ENCODE peak calls at places on chromosomes 3 and 15, in five cellular contexts. One of them, this sample, is unnamed. For H3K4me1, the result is how much of the 10 kb centered on the place peaks cover.

GRCh38 chr3:37852097-37852496 is 9.6 kb upstream of the CTDSPL start:
- DNase-seq in upper lobe of right lung: no peak
- DNase-seq in sigmoid colon: no peak
- DNase-seq in heart left ventricle: no peak
- DNase-seq in tibial nerve: no peak
- DNase-seq in this sample: no peak

GRCh38 chr15:31256385-31257265 is 70.0 kb upstream of the KLF13 start:
- DNase-seq in upper lobe of right lung: peak
- DNase-seq in sigmoid colon: peak
- DNase-seq in heart left ventricle: peak
- DNase-seq in tibial nerve: no peak
- DNase-seq in this sample: no peak

GRCh38 chr3:17039579-17039978 is 154.8 kb downstream of the PLCL2 start:
- DNase-seq in upper lobe of right lung: no peak
- DNase-seq in sigmoid colon: no peak
- DNase-seq in heart left ventricle: no peak
- DNase-seq in tibial nerve: no peak
- DNase-seq in this sample: no peak

GRCh38 chr15:49015896-49016295 is 30.4 kb downstream of the SECISBP2L start:
- DNase-seq in upper lobe of right lung: no peak
- DNase-seq in sigmoid colon: no peak
- DNase-seq in heart left ventricle: no peak
- DNase-seq in tibial nerve: no peak
- DNase-seq in this sample: no peak

GRCh38 chr3:37348736-37349396 is 174.5 kb upstream of the LRRFIP2 start:
- DNase-seq in upper lobe of right lung: no peak
- DNase-seq in sigmoid colon: no peak
- DNase-seq in heart left ventricle: no peak
- DNase-seq in tibial nerve: no peak
- DNase-seq in this sample: no peak

GRCh38 chr3:34229871-34230270 is 431.4 kb downstream of the PDCD6IP start:
- DNase-seq in upper lobe of right lung: no peak
- DNase-seq in sigmoid colon: no peak
- DNase-seq in heart left ventricle: no peak
- DNase-seq in tibial nerve: no peak
- DNase-seq in this sample: no peak

GRCh38 chr3:107523361-107524213 is 825 bp downstream of the BBX start:
- DNase-seq in upper lobe of right lung: peak
- DNase-seq in sigmoid colon: peak
- DNase-seq in heart left ventricle: peak
- DNase-seq in tibial nerve: peak
- DNase-seq in this sample: no peak

GRCh38 chr15:95556866-95557225 is 773.7 kb upstream of the NR2F2 start:
- DNase-seq in upper lobe of right lung: no peak
- DNase-seq in sigmoid colon: no peak
- DNase-seq in heart left ventricle: no peak
- DNase-seq in tibial nerve: no peak
- DNase-seq in this sample: no peak

GRCh38 chr15:42275780-42276395 is 2.7 kb upstream of the TMEM87A start:
- DNase-seq in upper lobe of right lung: no peak
- DNase-seq in sigmoid colon: no peak
- DNase-seq in heart left ventricle: no peak
- DNase-seq in tibial nerve: no peak
- DNase-seq in this sample: no peak

GRCh38 chr15:88790486-88790885 is 12.8 kb upstream of the ACAN start:
- DNase-seq in upper lobe of right lung: no peak
- DNase-seq in sigmoid colon: no peak
- DNase-seq in heart left ventricle: no peak
- DNase-seq in tibial nerve: no peak
- DNase-seq in this sample: no peak

GRCh38 chr3:168467085-168467714 is 371.5 kb upstream of the GOLIM4 start:
- DNase-seq in upper lobe of right lung: no peak
- DNase-seq in sigmoid colon: no peak
- DNase-seq in heart left ventricle: no peak
- DNase-seq in tibial nerve: no peak
- DNase-seq in this sample: no peak

GRCh38 chr3:126394179-126394976 is at the start of gene CFAP100:
- DNase-seq in upper lobe of right lung: peak
- DNase-seq in sigmoid colon: peak
- DNase-seq in heart left ventricle: peak
- DNase-seq in tibial nerve: peak
- DNase-seq in this sample: peak

GRCh38 chr15:90213123-90213817 is 12.1 kb downstream of the SEMA4B start:
- DNase-seq in upper lobe of right lung: no peak
- DNase-seq in sigmoid colon: no peak
- DNase-seq in heart left ventricle: peak
- DNase-seq in tibial nerve: no peak
- DNase-seq in this sample: no peak
- H3K4me1 ChIP-seq in upper lobe of right lung: under half
- H3K4me1 ChIP-seq in sigmoid colon: under half
- H3K4me1 ChIP-seq in heart left ventricle: under half
- H3K4me1 ChIP-seq in tibial nerve: under half
- H3K4me1 ChIP-seq in this sample: under half

DNA sequence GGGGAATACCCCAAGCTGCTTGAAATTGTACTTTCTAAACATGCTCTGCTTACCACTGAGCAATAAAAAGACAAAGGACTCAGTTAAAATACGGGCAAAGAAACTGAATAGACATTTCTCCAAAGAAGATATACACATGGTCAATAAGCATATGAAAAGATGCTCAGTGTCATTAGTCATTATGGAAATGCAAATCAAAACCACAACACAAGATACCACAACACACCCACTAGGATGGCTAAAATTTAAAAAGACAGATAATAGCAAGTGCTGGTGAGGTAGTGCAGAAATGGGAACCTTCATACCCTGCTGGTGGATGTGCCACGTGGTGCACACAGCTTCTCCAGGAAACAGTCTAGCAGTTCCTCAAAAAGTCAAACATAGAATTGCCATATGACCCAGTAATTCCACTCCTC is 21.3 kb downstream of the LRIG1 start:
- DNase-seq in upper lobe of right lung: no peak
- DNase-seq in sigmoid colon: no peak
- DNase-seq in heart left ventricle: no peak
- DNase-seq in tibial nerve: no peak
- DNase-seq in this sample: no peak
- H3K4me1 ChIP-seq in upper lobe of right lung: half or more
- H3K4me1 ChIP-seq in sigmoid colon: under half
- H3K4me1 ChIP-seq in heart left ventricle: half or more
- H3K4me1 ChIP-seq in tibial nerve: half or more
- H3K4me1 ChIP-seq in this sample: under half

GRCh38 chr3:73470851-73471250 is 153.9 kb downstream of the PDZRN3 start:
- DNase-seq in upper lobe of right lung: no peak
- DNase-seq in sigmoid colon: no peak
- DNase-seq in heart left ventricle: no peak
- DNase-seq in tibial nerve: no peak
- DNase-seq in this sample: no peak

GRCh38 chr3:73471986-73472385 is 152.8 kb downstream of the PDZRN3 start:
- DNase-seq in upper lobe of right lung: no peak
- DNase-seq in sigmoid colon: no peak
- DNase-seq in heart left ventricle: no peak
- DNase-seq in tibial nerve: no peak
- DNase-seq in this sample: no peak

GRCh38 chr3:73473578-73474448 is 150.9 kb downstream of the PDZRN3 start:
- DNase-seq in upper lobe of right lung: no peak
- DNase-seq in sigmoid colon: no peak
- DNase-seq in heart left ventricle: no peak
- DNase-seq in tibial nerve: no peak
- DNase-seq in this sample: no peak

GRCh38 chr3:73475175-73475574 is 149.6 kb downstream of the PDZRN3 start:
- DNase-seq in upper lobe of right lung: no peak
- DNase-seq in sigmoid colon: no peak
- DNase-seq in heart left ventricle: no peak
- DNase-seq in tibial nerve: no peak
- DNase-seq in this sample: no peak

GRCh38 chr3:73472429-73472828 is 152.3 kb downstream of the PDZRN3 start:
- DNase-seq in upper lobe of right lung: no peak
- DNase-seq in sigmoid colon: no peak
- DNase-seq in heart left ventricle: no peak
- DNase-seq in tibial nerve: no peak
- DNase-seq in this sample: no peak
- H3K4me1 ChIP-seq in upper lobe of right lung: under half
- H3K4me1 ChIP-seq in sigmoid colon: under half
- H3K4me1 ChIP-seq in heart left ventricle: under half
- H3K4me1 ChIP-seq in tibial nerve: under half
- H3K4me1 ChIP-seq in this sample: under half

GRCh38 chr3:132777171-132777570 is 55.0 kb upstream of the NPHP3 start:
- DNase-seq in upper lobe of right lung: no peak
- DNase-seq in sigmoid colon: no peak
- DNase-seq in heart left ventricle: no peak
- DNase-seq in tibial nerve: no peak
- DNase-seq in this sample: no peak
- H3K4me1 ChIP-seq in upper lobe of right lung: under half
- H3K4me1 ChIP-seq in sigmoid colon: under half
- H3K4me1 ChIP-seq in heart left ventricle: under half
- H3K4me1 ChIP-seq in tibial nerve: under half
- H3K4me1 ChIP-seq in this sample: under half

GRCh38 chr15:59396660-59397059 is 24.0 kb upstream of the MYO1E start:
- DNase-seq in upper lobe of right lung: no peak
- DNase-seq in sigmoid colon: no peak
- DNase-seq in heart left ventricle: no peak
- DNase-seq in tibial nerve: no peak
- DNase-seq in this sample: no peak

GRCh38 chr15:59398220-59398619 is 25.5 kb upstream of the MYO1E start:
- DNase-seq in upper lobe of right lung: no peak
- DNase-seq in sigmoid colon: no peak
- DNase-seq in heart left ventricle: no peak
- DNase-seq in tibial nerve: no peak
- DNase-seq in this sample: no peak

GRCh38 chr15:59399465-59400102 is 26.9 kb upstream of the MYO1E start:
- DNase-seq in upper lobe of right lung: no peak
- DNase-seq in sigmoid colon: no peak
- DNase-seq in heart left ventricle: no peak
- DNase-seq in tibial nerve: no peak
- DNase-seq in this sample: no peak

GRCh38 chr15:59401810-59402569 is 29.3 kb upstream of the MYO1E start:
- DNase-seq in upper lobe of right lung: no peak
- DNase-seq in sigmoid colon: no peak
- DNase-seq in heart left ventricle: no peak
- DNase-seq in tibial nerve: no peak
- DNase-seq in this sample: no peak

DNA sequence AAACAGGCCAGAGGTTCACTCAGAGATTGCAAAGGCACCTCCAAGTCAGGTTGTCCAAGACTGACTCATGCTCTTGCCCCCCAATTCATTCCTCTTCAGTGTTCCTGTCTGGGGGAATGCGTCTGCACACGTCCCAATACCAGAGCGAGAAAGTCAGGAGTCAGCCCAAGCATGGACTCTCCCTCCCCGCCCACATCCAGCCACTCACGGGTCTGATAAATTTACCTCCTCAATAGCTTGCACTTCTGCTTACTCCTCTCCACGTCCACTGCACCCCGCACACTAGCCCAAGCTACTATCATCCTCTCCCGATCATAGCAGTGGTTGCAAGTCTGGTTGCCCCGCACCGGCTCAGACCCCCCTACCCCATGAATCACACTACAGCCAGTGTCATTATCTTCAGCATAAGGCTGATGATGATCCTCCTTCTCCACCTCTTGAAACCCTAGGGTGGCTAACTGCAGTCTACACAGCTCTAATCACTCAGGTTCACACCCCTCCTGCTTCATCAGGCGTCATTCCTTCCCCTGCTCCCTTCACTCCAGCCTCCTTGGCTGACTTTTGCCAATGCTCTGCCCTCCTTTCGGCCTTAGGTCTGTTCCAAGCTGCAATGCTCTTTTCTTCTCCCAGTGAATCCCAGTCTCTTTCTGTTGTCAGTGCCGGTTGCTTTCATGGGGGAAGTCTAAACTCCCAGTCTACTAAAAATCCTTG is 27.6 kb upstream of the MYO1E start:
- DNase-seq in upper lobe of right lung: no peak
- DNase-seq in sigmoid colon: no peak
- DNase-seq in heart left ventricle: no peak
- DNase-seq in tibial nerve: no peak
- DNase-seq in this sample: no peak
- H3K4me1 ChIP-seq in upper lobe of right lung: under half
- H3K4me1 ChIP-seq in sigmoid colon: under half
- H3K4me1 ChIP-seq in heart left ventricle: under half
- H3K4me1 ChIP-seq in tibial nerve: under half
- H3K4me1 ChIP-seq in this sample: under half

This sample was measured in aorta.